ENCODE peak calls at places on chromosomes 6 and 20, in four cellular contexts. M is NB4, O is cardiac muscle cell, R is AG09319. W is an unnamed sample.

GRCh38 chr20:38723069-38723981 is 961 bp upstream of the SLC32A1 start:
- DNase-seq in M (peak), O (no peak), R (no peak), W (peak)

GRCh38 chr6:105270511-105270910 is 90.7 kb upstream of the POPDC3 start:
- DNase-seq in O (no peak), R (peak), M (no peak), W (no peak)

GRCh38 chr20:60255866-60256265 is 297.6 kb downstream of the CDH26 start:
- DNase-seq in M (no peak), R (no peak), O (no peak), W (no peak)

GRCh38 chr6:35486005-35486925 is 10.6 kb downstream of the TEAD3 start:
- DNase-seq in R (no peak), O (no peak), M (peak), W (no peak)

GRCh38 chr6:31791324-31792089 is 4.0 kb downstream of the VARS1 start:
- DNase-seq in M (peak), O (peak), R (no peak), W (no peak)

GRCh38 chr20:48656661-48657211 is 171.1 kb downstream of the PREX1 start:
- DNase-seq in O (no peak), M (no peak), R (no peak), W (no peak)

GRCh38 chr6:11538049-11538798 is 675 bp downstream of the TMEM170B start:
- DNase-seq in R (no peak), O (peak), M (peak), W (no peak)

GRCh38 chr6:113050010-113050893 is 703.1 kb downstream of the RFPL4B start:
- DNase-seq in M (no peak), O (no peak), R (no peak), W (no peak)

GRCh38 chr6:151675746-151676459 is 131.6 kb upstream of the ESR1 start:
- DNase-seq in O (peak), R (no peak), M (peak), W (no peak)

GRCh38 chr6:84220809-84221409 is 6.5 kb downstream of the CEP162 start:
- DNase-seq in R (no peak), O (peak), M (peak), W (no peak)

GRCh38 chr6:1614767-1615650 is 5.3 kb downstream of the FOXC1 start:
- DNase-seq in M (no peak), R (no peak), O (no peak), W (no peak)

GRCh38 chr6:157861814-157862213 is 38.8 kb downstream of the SNX9 start:
- DNase-seq in R (no peak), O (no peak), M (no peak), W (no peak)

GRCh38 chr20:50837532-50838321 is 42.9 kb downstream of the BCAS4 start:
- DNase-seq in R (peak), M (no peak), O (no peak), W (no peak)

GRCh38 chr6:159104931-159105330 is 60.1 kb upstream of the TAGAP start:
- DNase-seq in M (no peak), R (no peak), O (no peak), W (no peak)

GRCh38 chr6:152085533-152085932 is 278.1 kb downstream of the ESR1 start:
- DNase-seq in R (no peak), M (no peak), O (no peak), W (no peak)

GRCh38 chr20:63082308-63082938 is 75.7 kb upstream of the BHLHE23 start:
- DNase-seq in M (peak), R (no peak), O (peak), W (peak)

GRCh38 chr6:98871057-98871456 is 36.7 kb downstream of the POU3F2 start:
- DNase-seq in O (no peak), R (no peak), M (no peak), W (no peak)

GRCh38 chr6:106244931-106245330 is 80.6 kb downstream of the ATG5 start:
- DNase-seq in M (no peak), R (no peak), O (no peak), W (no peak)

GRCh38 chr6:56864171-56864616 is 90.7 kb upstream of the BEND6 start:
- DNase-seq in O (no peak), R (no peak), M (no peak), W (no peak)

GRCh38 chr6:159577564-159577963 is 115.5 kb downstream of the SOD2 start:
- DNase-seq in R (no peak), O (no peak), M (no peak), W (no peak)

GRCh38 chr6:12336121-12336971 is 46.2 kb downstream of the EDN1 start:
- DNase-seq in R (no peak), M (no peak), O (no peak), W (no peak)

GRCh38 chr6:170000071-170000843 is 248.8 kb downstream of the ERMARD start:
- DNase-seq in R (no peak), M (no peak), O (no peak), W (no peak)

GRCh38 chr6:11187301-11187700 is 45.2 kb downstream of the NEDD9 start:
- DNase-seq in R (no peak), O (no peak), M (no peak), W (no peak)

GRCh38 chr6:34249469-34250370 is 914 bp upstream of the SMIM29 start:
- DNase-seq in M (no peak), R (no peak), O (no peak), W (peak)

GRCh38 chr6:42742116-42742894 is 3.6 kb downstream of the TBCC start:
- DNase-seq in R (peak), O (no peak), M (peak), W (no peak)

GRCh38 chr20:16005612-16006493 is 567.4 kb downstream of the KIF16B start:
- DNase-seq in M (no peak), O (no peak), R (no peak), W (no peak)

GRCh38 chr6:99013145-99013544 is 65.4 kb upstream of the FBXL4 start:
- DNase-seq in O (no peak), R (peak), M (peak), W (no peak)

GRCh38 chr20:62577447-62577846 is 64.9 kb upstream of the SLCO4A1 start:
- DNase-seq in M (no peak), O (no peak), R (no peak), W (no peak)

GRCh38 chr20:36145877-36146707 is 8.4 kb upstream of the EPB41L1 start:
- DNase-seq in O (peak), R (no peak), M (no peak), W (no peak)

GRCh38 chr6:148455225-148455624 is 112.6 kb downstream of the SASH1 start:
- DNase-seq in M (no peak), O (no peak), R (no peak), W (no peak)

GRCh38 chr6:766625-767024 is 73.7 kb upstream of the EXOC2 start:
- DNase-seq in O (no peak), M (no peak), R (no peak), W (no peak)

GRCh38 chr6:78020586-78020985 is 367.7 kb downstream of the MEI4 start:
- DNase-seq in O (no peak), M (no peak), R (no peak), W (no peak)

GRCh38 chr6:117276778-117277177 is 11.4 kb downstream of the VGLL2 start:
- DNase-seq in R (no peak), O (no peak), M (no peak), W (no peak)

GRCh38 chr6:117275205-117275604 is 9.8 kb downstream of the VGLL2 start:
- DNase-seq in O (no peak), M (no peak), R (no peak), W (no peak)

GRCh38 chr6:117275711-117276110 is 10.4 kb downstream of the VGLL2 start:
- DNase-seq in O (no peak), R (no peak), M (no peak), W (no peak)

GRCh38 chr6:117280922-117281321 is 15.6 kb downstream of the VGLL2 start:
- DNase-seq in M (peak), O (no peak), R (no peak), W (no peak)
- TF ChIP-seq CTCF in M (no peak), O (peak), R (no peak), W (peak)

DNA sequence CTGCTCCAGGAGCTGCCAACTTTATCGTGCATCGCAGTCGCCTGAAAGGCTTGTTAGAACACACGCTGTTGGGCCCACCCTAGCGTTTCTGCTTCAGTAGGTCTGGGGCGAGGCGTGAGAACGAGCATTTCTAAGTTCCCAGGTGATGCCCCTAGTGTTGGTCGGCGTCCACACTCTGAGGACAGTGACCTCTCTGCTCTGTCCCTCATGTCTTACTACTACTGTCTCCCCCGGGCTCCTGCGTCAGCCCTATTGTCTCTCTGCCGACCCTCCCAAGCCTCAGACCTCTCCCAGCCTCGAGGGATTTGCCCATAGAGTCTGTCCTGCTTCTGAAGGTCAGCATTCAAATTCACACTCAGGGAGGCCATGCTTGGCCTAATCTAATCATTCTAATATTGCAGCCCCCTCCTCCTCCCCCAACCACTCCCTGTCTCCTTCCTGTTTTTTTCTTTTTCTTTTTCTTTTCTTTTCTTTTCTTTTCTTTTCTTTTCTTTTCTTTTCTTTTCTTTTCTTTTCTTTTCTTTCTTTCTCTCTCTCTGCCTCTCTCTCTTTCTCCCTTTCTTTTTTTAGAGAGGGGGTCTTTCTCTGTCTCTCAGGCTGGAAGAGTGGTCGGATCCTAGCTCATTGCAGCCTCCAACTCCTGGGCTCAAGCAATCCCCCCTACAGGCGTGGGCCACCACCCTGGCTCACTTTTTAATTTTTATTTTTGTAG is 873 bp upstream of the ZFP64 start:
- DNase-seq in R (no peak), M (peak), O (peak), W (no peak)
- TF ChIP-seq CTCF in R (no peak), M (peak), O (peak), W (no peak)

DNA sequence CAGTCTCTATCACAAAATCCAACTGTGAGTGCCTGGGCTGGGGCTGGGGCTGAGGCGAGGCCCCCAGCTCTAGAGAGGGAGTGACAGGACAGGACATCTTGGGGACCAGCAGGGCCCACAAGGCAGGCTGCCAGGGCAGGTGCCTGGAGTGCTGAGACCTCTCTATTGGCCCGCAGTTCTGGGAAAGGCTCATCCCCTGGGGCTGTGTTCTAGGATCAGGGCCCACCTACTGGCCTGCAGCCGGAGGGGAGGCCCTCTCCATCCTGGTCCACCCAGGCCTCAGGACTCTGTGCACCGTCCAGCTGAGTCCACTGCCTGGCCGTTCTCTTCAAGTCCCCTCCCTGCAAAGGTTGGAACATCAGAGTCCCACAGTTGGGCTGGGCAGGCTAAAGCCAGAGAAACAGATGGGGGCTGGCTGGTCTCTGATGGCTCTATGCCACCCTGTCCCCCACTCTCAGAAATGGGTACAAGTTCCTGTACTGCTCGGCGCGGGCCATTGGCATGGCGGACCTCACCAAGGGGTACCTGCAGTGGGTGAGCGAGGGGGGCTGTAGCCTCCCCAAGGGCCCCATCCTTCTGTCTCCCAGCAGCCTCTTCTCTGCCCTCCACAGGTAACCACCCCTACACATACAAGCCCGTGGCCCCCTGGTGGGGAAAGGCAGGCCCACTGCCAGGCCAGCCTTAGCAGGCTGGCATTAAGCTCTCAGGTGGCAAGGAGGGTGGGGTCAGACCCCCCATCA is 9.0 kb downstream of the EMILIN3 start:
- DNase-seq in M (no peak), O (no peak), R (no peak), W (no peak)
- TF ChIP-seq CTCF in M (peak), O (no peak), R (no peak), W (no peak)

GRCh38 chr6:162442675-162443074 is 284.9 kb downstream of the PRKN start:
- DNase-seq in M (peak), O (peak), R (no peak), W (no peak)
- TF ChIP-seq CTCF in M (peak), O (no peak), R (no peak), W (peak)

GRCh38 chr6:129440691-129441090 is 269.3 kb downstream of the ARHGAP18 start:
- DNase-seq in O (peak), M (peak), R (no peak), W (no peak)
- TF ChIP-seq CTCF in O (no peak), M (no peak), R (no peak), W (no peak)

DNA sequence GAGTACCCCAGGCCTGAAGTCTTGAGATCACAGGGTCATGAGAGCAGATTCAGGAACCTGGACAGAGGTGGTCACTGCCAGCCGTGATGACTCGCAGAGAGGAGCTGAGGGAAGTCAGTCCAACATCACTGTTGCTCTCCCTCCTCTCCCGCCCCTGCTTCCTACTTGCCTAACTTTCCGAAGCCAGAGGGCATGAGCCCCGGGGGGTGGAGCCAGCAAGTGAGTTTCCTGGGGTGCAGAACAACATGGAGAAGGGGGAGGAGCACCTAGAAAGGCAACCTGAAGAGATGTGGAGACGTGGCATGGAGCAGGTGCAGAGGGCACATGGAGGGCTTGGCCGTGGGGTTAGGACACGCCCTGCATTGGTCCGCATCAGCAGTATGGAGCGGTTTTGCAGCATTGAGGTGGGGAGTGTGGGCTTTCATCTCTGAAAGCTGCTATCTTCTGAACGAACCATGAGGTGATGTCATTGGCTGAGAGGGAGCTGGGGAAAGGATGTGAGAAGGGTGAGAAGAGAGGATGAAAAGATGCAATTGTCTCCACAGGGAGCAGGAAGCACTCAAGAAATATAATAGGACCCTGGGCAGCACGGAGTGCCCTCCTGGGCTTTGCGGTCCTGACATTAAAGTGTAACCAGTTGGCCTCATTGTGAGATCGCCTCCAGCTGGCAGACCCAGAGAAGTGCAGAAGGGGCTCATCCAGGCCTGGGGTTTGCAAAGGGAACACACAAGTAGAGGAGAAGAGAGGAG is 25.0 kb downstream of the GDAP1L1 start:
- DNase-seq in O (no peak), R (no peak), M (peak), W (no peak)
- TF ChIP-seq CTCF in O (peak), R (no peak), M (peak), W (peak)

GRCh38 chr20:32984631-32985354 is 19.4 kb downstream of the SUN5 start:
- DNase-seq in O (no peak), R (no peak), M (no peak), W (peak)
- TF ChIP-seq CTCF in O (no peak), R (no peak), M (no peak), W (no peak)

DNA sequence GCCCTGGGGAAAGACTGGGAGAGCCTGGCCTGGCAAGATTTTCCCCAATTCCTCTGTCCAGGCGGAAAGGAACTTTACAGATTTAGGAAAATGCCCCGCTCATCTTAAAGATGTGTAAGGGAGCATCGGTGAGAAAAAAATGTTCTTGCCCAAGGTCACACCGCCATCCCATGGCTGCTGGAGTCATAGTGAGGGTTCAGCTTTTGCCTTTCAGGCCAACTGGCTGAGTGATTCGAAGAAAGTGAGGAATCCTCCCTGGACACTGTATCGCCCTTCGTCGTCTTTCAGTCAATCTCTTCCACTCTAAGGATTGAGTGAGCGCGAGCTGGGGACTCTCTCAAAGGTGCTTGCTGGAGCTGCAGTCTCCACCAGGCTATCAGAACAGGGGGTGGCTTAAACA is 1.4 kb downstream of the WFDC2 start:
- DNase-seq in M (peak), O (peak), R (no peak), W (no peak)
- TF ChIP-seq CTCF in M (peak), O (peak), R (no peak), W (peak)

GRCh38 chr6:50826803-50827202 is 8.1 kb downstream of the TFAP2B start:
- DNase-seq in M (no peak), O (no peak), R (no peak), W (no peak)
- TF ChIP-seq CTCF in M (no peak), O (no peak), R (no peak), W (no peak)

GRCh38 chr20:5448449-5449118 is 131.8 kb upstream of the PROKR2 start:
- DNase-seq in R (no peak), M (peak), O (peak), W (no peak)
- TF ChIP-seq CTCF in R (peak), M (peak), O (peak), W (peak)